ENCODE peak calls at places on chromosomes 16 and 17, in eight cellular contexts. W is mucosa of descending colon; G is gastrocnemius medialis; X is tibial artery; K is PC-3; B is left ventricle myocardium inferior; V is CD8-positive, alpha-beta T cell; S is OCI-LY7. H is an unnamed sample. For H3K9me3, the result is how much of the 10 kb centered on the place peaks cover.

GRCh38 chr17:45226620-45227019 is 4.9 kb downstream of the FMNL1 start:
- DNase-seq in K (no peak), X (no peak), S (peak), G (no peak), W (no peak), B (no peak), V (no peak), H (no peak)

GRCh38 chr16:77336637-77337036 is 98.2 kb downstream of the ADAMTS18 start:
- DNase-seq in W (no peak), X (no peak), G (no peak), K (no peak), S (no peak), V (no peak), B (no peak), H (no peak)

GRCh38 chr17:43224146-43224705 is 4.2 kb downstream of the CCDC200 start:
- DNase-seq in X (no peak), W (no peak), S (no peak), B (no peak), G (no peak), V (no peak), K (no peak), H (peak)

GRCh38 chr16:20380782-20381181 is 23.8 kb downstream of the PDILT start:
- DNase-seq in S (no peak), V (no peak), W (no peak), K (no peak), G (no peak), X (no peak), B (no peak), H (no peak)

GRCh38 chr16:86046026-86046713 is 147.2 kb downstream of the IRF8 start:
- DNase-seq in G (no peak), V (no peak), B (no peak), W (no peak), K (no peak), X (no peak), S (no peak), H (no peak)

GRCh38 chr17:80109713-80110446 is 8.5 kb downstream of the GAA start:
- DNase-seq in K (no peak), X (no peak), S (no peak), W (no peak), B (no peak), V (no peak), G (no peak), H (no peak)

GRCh38 chr17:29131814-29132682 is 48.1 kb downstream of the MYO18A start:
- DNase-seq in B (no peak), V (no peak), W (no peak), S (no peak), X (peak), G (no peak), K (no peak), H (peak)

GRCh38 chr16:88772871-88773811 is 11.9 kb downstream of the PIEZO1 start:
- DNase-seq in K (peak), X (peak), B (peak), S (no peak), G (no peak), W (peak), V (no peak), H (no peak)

GRCh38 chr16:35516971-35517370 is 2057.6 kb downstream of the TP53TG3F start:
- DNase-seq in X (no peak), G (no peak), B (no peak), V (no peak), K (no peak), W (no peak), S (no peak), H (no peak)

GRCh38 chr16:35510701-35511100 is 2051.3 kb downstream of the TP53TG3F start:
- DNase-seq in K (no peak), S (no peak), V (no peak), G (no peak), X (no peak), B (no peak), W (no peak), H (no peak)

DNA sequence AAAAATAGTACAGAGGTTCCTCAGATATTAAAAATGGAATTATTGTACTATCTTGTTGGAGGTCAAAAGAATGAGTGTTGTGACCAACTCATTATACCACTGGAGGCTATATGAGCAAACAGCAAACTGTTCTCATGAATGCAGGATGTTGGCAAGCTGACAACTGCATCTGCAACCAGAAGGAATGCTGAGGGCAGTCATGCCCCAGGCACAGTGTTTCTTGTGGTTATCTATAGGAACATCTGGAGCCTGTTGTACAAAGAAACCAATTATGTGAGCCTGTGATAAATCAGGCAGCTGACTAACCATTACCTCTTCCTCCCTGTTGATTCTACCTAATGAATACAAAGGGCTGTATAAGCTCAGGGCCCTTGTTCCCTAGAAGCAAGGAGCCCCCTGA is 2057.1 kb downstream of the TP53TG3F start:
- DNase-seq in V (no peak), G (no peak), X (no peak), B (no peak), W (no peak), S (no peak), K (no peak), H (no peak)
- H3K9me3 ChIP-seq in V (under half), G (under half), X (under half), B (under half), W (half or more), S (under half), K (under half), H (under half)

GRCh38 chr16:15975172-15975571 is 25.8 kb downstream of the ABCC1 start:
- DNase-seq in X (peak), K (no peak), B (no peak), W (no peak), V (no peak), S (no peak), G (peak), H (no peak)

GRCh38 chr16:15973997-15974396 is 24.6 kb downstream of the ABCC1 start:
- DNase-seq in K (no peak), W (no peak), S (no peak), B (no peak), G (peak), V (no peak), X (no peak), H (no peak)

GRCh38 chr16:15979801-15980200 is 30.4 kb downstream of the ABCC1 start:
- DNase-seq in B (no peak), V (no peak), W (no peak), K (no peak), X (no peak), G (no peak), S (no peak), H (no peak)

GRCh38 chr16:15976225-15976812 is 26.9 kb downstream of the ABCC1 start:
- DNase-seq in V (no peak), X (no peak), S (no peak), B (no peak), K (no peak), G (no peak), W (no peak), H (no peak)

GRCh38 chr16:15976929-15977637 is 27.7 kb downstream of the ABCC1 start:
- DNase-seq in G (no peak), B (no peak), S (no peak), K (no peak), X (no peak), W (no peak), V (no peak), H (peak)
- H3K9me3 ChIP-seq in G (under half), B (under half), S (half or more), K (under half), X (under half), W (under half), V (under half), H (under half)

DNA sequence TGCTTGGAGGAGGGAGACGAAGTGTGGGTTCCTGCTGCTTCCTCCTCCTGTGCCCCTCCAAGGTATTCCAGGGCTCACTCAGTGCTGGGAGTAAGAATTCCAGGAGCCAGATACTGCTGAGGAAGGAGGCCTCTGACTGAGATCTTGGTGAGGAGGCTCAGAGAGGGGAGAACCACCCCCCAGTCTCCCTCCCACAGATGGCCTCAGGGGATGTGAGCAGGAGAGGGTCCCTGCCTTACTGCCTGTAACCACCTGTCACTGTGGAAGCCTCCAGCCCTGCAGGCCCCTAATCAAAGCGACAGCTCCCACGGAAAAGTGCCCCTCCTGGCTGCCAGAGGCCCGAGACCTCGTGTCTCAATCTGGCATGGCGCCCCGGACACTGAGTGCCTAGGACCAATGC is 7.6 kb upstream of the C17orf113 start:
- DNase-seq in X (no peak), G (no peak), S (no peak), B (no peak), K (no peak), W (no peak), V (no peak), H (no peak)
- H3K9me3 ChIP-seq in X (under half), G (under half), S (under half), B (under half), K (under half), W (under half), V (under half), H (under half)

DNA sequence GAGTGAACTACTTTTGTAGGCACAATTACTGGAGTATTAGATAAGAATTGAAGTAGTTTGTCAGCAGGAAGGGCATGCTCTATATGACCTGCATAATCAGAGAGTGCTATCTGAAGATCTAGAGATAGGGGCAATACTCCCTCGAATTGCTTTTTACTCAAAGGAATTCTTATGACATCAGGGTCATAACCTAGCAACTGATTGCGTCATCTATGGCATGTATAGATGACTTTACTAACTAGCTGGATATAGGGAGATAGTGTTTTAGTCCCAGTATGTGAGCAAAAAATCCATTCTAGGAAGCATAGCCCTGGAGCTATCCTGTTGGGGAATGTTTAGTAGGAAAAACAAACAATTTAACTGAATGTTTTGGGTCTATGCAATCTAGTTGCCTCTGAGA is 109.5 kb upstream of the ZNF267 start:
- DNase-seq in G (no peak), W (no peak), B (no peak), K (no peak), X (no peak), V (no peak), S (no peak), H (no peak)
- H3K9me3 ChIP-seq in G (under half), W (half or more), B (half or more), K (under half), X (half or more), V (under half), S (under half), H (half or more)

GRCh38 chr17:22463110-22463850 is 771.0 kb downstream of the KCNJ18 start:
- DNase-seq in X (no peak), S (no peak), G (no peak), B (no peak), K (no peak), V (no peak), W (no peak), H (no peak)

GRCh38 chr17:22461460-22462145 is 769.3 kb downstream of the KCNJ18 start:
- DNase-seq in X (no peak), B (no peak), G (no peak), W (no peak), V (no peak), S (no peak), K (no peak), H (no peak)

GRCh38 chr17:22460461-22461063 is 768.2 kb downstream of the KCNJ18 start:
- DNase-seq in K (no peak), X (no peak), V (no peak), S (no peak), G (no peak), B (no peak), W (no peak), H (no peak)

GRCh38 chr17:22464041-22464440 is 771.7 kb downstream of the KCNJ18 start:
- DNase-seq in G (no peak), S (no peak), K (no peak), W (no peak), X (no peak), V (no peak), B (no peak), H (no peak)

DNA sequence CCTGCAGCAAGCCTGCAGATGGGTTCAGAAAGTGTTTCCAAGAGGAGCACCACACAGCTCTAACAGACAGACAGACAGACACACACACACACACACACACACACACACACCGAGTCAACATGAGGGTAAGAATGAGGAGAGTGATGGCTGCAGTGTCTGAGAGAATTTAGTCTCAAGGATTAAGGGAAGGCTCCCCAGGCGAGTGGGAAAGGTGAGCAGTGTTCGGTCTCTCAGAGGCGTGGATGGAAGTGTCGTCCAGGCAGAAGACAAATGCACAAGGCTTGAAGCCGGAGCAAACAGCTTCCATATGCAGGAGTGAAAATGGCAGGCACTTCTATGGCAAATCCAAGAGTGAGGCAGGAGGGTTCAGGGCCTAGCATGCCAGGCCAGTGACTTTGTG is 770.1 kb downstream of the KCNJ18 start:
- DNase-seq in V (no peak), B (no peak), X (no peak), W (no peak), S (no peak), K (no peak), G (no peak), H (no peak)
- H3K9me3 ChIP-seq in V (under half), B (under half), X (under half), W (half or more), S (under half), K (under half), G (under half), H (under half)

GRCh38 chr17:67862614-67863217 is 37.4 kb downstream of the BPTF start:
- DNase-seq in S (no peak), W (no peak), B (no peak), K (peak), V (no peak), G (no peak), X (no peak), H (no peak)
- H3K9me3 ChIP-seq in S (under half), W (under half), B (under half), K (under half), V (under half), G (under half), X (under half), H (under half)

DNA sequence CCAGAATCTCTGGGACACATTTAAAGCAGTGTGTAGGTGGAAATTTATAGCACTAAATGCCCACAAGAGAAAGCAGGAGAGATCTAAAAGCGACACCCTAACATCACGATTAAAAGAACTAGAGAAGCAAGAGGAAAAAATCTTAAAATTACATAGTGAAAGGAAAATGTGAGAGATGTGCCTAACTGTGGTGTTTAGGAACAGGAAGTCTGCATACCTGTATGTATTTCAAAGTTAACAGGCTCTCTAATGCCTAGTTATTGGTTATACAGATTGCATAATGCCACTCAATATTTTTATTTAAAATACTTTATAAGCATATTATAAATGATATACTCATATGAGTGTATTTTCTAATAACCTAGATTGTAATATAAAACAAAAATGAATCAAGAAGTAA is 25.9 kb downstream of the ZNF267 start:
- DNase-seq in V (no peak), B (no peak), K (no peak), X (no peak), G (no peak), S (no peak), W (no peak), H (no peak)
- H3K9me3 ChIP-seq in V (under half), B (half or more), K (under half), X (under half), G (under half), S (under half), W (half or more), H (under half)